ENCODE peak calls at places on chromosomes 5 and 9, in eight cellular contexts. One of them, this sample, is unnamed.

GRCh38 chr9:35611230-35611797 is 6.3 kb downstream of the TESK1 start:
- DNase-seq in fibroblast of the conjunctiva: peak
- DNase-seq in occipital lobe: no peak
- DNase-seq in type B pancreatic cell: no peak
- DNase-seq in NCI-H1417: peak
- DNase-seq in NCI-H460: peak
- DNase-seq in T47D: peak
- DNase-seq in ureter: peak
- DNase-seq in this sample: peak

GRCh38 chr5:34692781-34693180 is 36.7 kb downstream of the RAI14 start:
- DNase-seq in fibroblast of the conjunctiva: no peak
- DNase-seq in occipital lobe: no peak
- DNase-seq in type B pancreatic cell: no peak
- DNase-seq in NCI-H1417: no peak
- DNase-seq in NCI-H460: no peak
- DNase-seq in T47D: no peak
- DNase-seq in ureter: no peak
- DNase-seq in this sample: no peak

GRCh38 chr9:114552716-114553115 is 34.9 kb upstream of the ATP6V1G1 start:
- DNase-seq in fibroblast of the conjunctiva: no peak
- DNase-seq in occipital lobe: no peak
- DNase-seq in type B pancreatic cell: no peak
- DNase-seq in NCI-H1417: no peak
- DNase-seq in NCI-H460: no peak
- DNase-seq in T47D: no peak
- DNase-seq in ureter: no peak
- DNase-seq in this sample: no peak

GRCh38 chr9:89483592-89484474 is 14.1 kb downstream of the SEMA4D start:
- DNase-seq in fibroblast of the conjunctiva: no peak
- DNase-seq in occipital lobe: no peak
- DNase-seq in type B pancreatic cell: no peak
- DNase-seq in NCI-H1417: no peak
- DNase-seq in NCI-H460: no peak
- DNase-seq in T47D: no peak
- DNase-seq in ureter: no peak
- DNase-seq in this sample: no peak

GRCh38 chr9:110828148-110828730 is 159.6 kb downstream of the MUSK start:
- DNase-seq in fibroblast of the conjunctiva: peak
- DNase-seq in occipital lobe: no peak
- DNase-seq in type B pancreatic cell: no peak
- DNase-seq in NCI-H1417: no peak
- DNase-seq in NCI-H460: no peak
- DNase-seq in T47D: no peak
- DNase-seq in ureter: peak
- DNase-seq in this sample: no peak

GRCh38 chr9:118992813-118993747 is 376.2 kb downstream of the BRINP1 start:
- DNase-seq in fibroblast of the conjunctiva: no peak
- DNase-seq in occipital lobe: no peak
- DNase-seq in type B pancreatic cell: no peak
- DNase-seq in NCI-H1417: no peak
- DNase-seq in NCI-H460: no peak
- DNase-seq in T47D: no peak
- DNase-seq in ureter: no peak
- DNase-seq in this sample: no peak

GRCh38 chr9:36040271-36040925 is 3.7 kb downstream of the RECK start:
- DNase-seq in fibroblast of the conjunctiva: no peak
- DNase-seq in occipital lobe: no peak
- DNase-seq in type B pancreatic cell: no peak
- DNase-seq in NCI-H1417: no peak
- DNase-seq in NCI-H460: no peak
- DNase-seq in T47D: no peak
- DNase-seq in ureter: no peak
- DNase-seq in this sample: no peak

GRCh38 chr9:14127656-14128055 is 186.3 kb downstream of the NFIB start:
- DNase-seq in fibroblast of the conjunctiva: no peak
- DNase-seq in occipital lobe: no peak
- DNase-seq in type B pancreatic cell: no peak
- DNase-seq in NCI-H1417: no peak
- DNase-seq in NCI-H460: no peak
- DNase-seq in T47D: no peak
- DNase-seq in ureter: no peak
- DNase-seq in this sample: no peak

GRCh38 chr9:93750045-93750444 is 173.7 kb downstream of the PHF2 start:
- DNase-seq in fibroblast of the conjunctiva: no peak
- DNase-seq in occipital lobe: no peak
- DNase-seq in type B pancreatic cell: no peak
- DNase-seq in NCI-H1417: no peak
- DNase-seq in NCI-H460: no peak
- DNase-seq in T47D: no peak
- DNase-seq in ureter: no peak
- DNase-seq in this sample: no peak

GRCh38 chr5:149177911-149178565 is 36.7 kb downstream of the ABLIM3 start:
- DNase-seq in fibroblast of the conjunctiva: no peak
- DNase-seq in occipital lobe: no peak
- DNase-seq in type B pancreatic cell: no peak
- DNase-seq in NCI-H1417: peak
- DNase-seq in NCI-H460: no peak
- DNase-seq in T47D: no peak
- DNase-seq in ureter: no peak
- DNase-seq in this sample: no peak